ENCODE peak calls at places on chromosomes 16 and 17, in ten cellular contexts. Q, D, V, S, K, M, R, I, A and B are unnamed samples.

GRCh38 chr17:31060814-31061550 is 33.8 kb upstream of the NF1 start:
- DNase-seq in Q (no peak), D (no peak), V (no peak), S (no peak), K (no peak), M (no peak), R (no peak), I (no peak), A (no peak), B (no peak)

GRCh38 chr16:11101695-11102522 is 154.1 kb downstream of the SOCS1 start:
- DNase-seq in Q (no peak), D (peak), V (no peak), S (no peak), K (peak), M (no peak), R (peak), I (no peak), A (no peak), B (no peak)

GRCh38 chr16:79997257-79997656 is 396.7 kb upstream of the MAF start:
- DNase-seq in Q (no peak), D (peak), V (no peak), S (no peak), K (peak), M (peak), R (no peak), I (no peak), A (no peak), B (no peak)

GRCh38 chr17:29368161-29368560 is 22.0 kb upstream of the TAOK1 start:
- DNase-seq in Q (no peak), D (no peak), V (no peak), S (no peak), K (no peak), M (no peak), R (no peak), I (no peak), A (no peak), B (no peak)

GRCh38 chr16:85524630-85525463 is 88.3 kb upstream of the GSE1 start:
- DNase-seq in Q (peak), D (no peak), V (no peak), S (peak), K (peak), M (no peak), R (peak), I (no peak), A (peak), B (no peak)

GRCh38 chr16:27432600-27432957 is 30.6 kb downstream of the IL21R start:
- DNase-seq in Q (no peak), D (no peak), V (no peak), S (no peak), K (peak), M (peak), R (peak), I (no peak), A (peak), B (no peak)

GRCh38 chr16:69520800-69521602 is 44.8 kb upstream of the NFAT5 start:
- DNase-seq in Q (no peak), D (no peak), V (no peak), S (no peak), K (no peak), M (no peak), R (peak), I (no peak), A (peak), B (no peak)

GRCh38 chr16:50769-51591 is 2.4 kb downstream of the POLR3K start:
- DNase-seq in Q (no peak), D (no peak), V (no peak), S (no peak), K (no peak), M (no peak), R (no peak), I (no peak), A (peak), B (no peak)

DNA sequence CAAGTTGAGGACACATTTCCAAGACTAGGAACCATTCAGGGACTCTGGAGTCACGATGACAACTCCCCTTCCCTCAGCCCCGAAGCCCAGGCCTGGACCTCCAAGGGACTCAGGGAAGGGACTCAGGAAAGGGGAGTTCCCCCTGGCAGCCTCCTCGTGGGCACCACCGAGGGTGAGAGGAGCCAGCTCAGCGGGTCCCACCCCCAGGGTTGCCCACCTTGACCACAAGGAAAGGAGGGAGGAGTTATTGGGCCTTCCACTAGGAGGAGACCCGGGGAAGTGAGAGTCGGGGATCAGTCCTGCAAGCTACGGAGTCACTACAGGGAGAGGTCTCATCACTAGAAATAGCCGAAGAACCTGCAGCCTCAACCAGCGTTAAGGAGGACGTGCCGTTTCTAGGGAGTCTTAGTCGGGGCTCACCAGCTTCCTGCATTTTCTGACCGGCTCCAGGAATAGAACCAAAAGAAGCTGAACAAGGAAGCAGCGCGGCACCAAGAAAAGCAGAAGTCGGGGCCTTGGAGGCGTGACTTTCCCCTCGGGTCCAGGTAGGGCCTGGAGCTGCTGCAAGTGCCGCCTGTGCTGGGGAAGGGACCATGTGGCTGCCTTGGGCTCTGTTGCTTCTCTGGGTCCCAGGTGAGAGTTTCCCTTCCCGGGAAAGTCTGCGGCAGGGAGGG is at the start of gene CD300A:
- DNase-seq in Q (peak), D (no peak), V (no peak), S (peak), K (no peak), M (peak), R (no peak), I (no peak), A (no peak), B (peak)
- TF ChIP-seq CTCF in Q (no peak), D (no peak), V (no peak), S (no peak), K (no peak), M (no peak), R (no peak), I (no peak), A (no peak), B (no peak)

GRCh38 chr17:75864448-75864871 is 9.3 kb upstream of the WBP2 start:
- DNase-seq in Q (no peak), D (peak), V (no peak), S (peak), K (peak), M (peak), R (peak), I (no peak), A (no peak), B (peak)

GRCh38 chr17:75856062-75856681 is 1.0 kb upstream of the WBP2 start:
- DNase-seq in Q (no peak), D (peak), V (no peak), S (no peak), K (no peak), M (peak), R (no peak), I (no peak), A (no peak), B (no peak)

GRCh38 chr17:75861927-75862317 is 6.8 kb upstream of the WBP2 start:
- DNase-seq in Q (no peak), D (no peak), V (no peak), S (no peak), K (no peak), M (peak), R (no peak), I (no peak), A (no peak), B (no peak)
- TF ChIP-seq CTCF in Q (no peak), D (no peak), V (no peak), S (no peak), K (no peak), M (no peak), R (no peak), I (no peak), A (no peak), B (no peak)

GRCh38 chr16:1308036-1308976 is 1.1 kb upstream of the UBE2I start:
- DNase-seq in Q (no peak), D (no peak), V (no peak), S (no peak), K (peak), M (no peak), R (no peak), I (no peak), A (no peak), B (no peak)
- TF ChIP-seq CTCF in Q (no peak), D (no peak), V (no peak), S (no peak), K (no peak), M (no peak), R (no peak), I (no peak), A (no peak), B (no peak)

DNA sequence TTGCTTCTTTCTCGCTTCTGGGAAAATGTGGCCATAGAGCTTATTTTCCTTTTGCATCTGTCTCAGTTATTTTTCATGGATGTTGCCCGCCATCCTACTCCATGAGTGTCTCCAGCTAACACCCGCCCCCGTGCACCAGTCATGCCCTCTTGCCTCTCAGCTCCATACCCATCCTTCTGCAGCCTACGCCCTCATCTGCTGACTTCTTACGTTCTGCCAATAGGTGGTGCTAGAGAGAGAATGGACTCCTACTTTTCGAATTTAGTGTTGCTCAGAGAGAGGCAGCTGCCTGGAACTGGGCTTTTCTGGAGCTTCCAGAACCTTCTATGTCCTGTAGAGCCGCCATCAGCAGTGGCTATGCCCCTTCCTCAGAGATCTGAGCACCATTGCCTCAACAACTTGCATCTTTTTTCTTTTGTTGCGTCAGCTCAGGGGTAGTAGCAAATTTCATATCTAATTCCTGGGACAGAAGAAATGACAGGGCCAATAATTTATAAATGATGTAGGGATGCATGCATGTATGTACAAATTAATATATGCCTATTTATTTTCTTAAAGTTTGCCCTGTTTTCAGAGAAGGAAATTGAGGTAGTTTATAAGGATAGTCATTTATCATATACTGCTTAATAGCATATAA is 119.7 kb upstream of the MYOCD start:
- DNase-seq in Q (no peak), D (peak), V (no peak), S (no peak), K (peak), M (peak), R (peak), I (no peak), A (no peak), B (no peak)
- TF ChIP-seq CTCF in Q (peak), D (peak), V (no peak), S (peak), K (peak), M (peak), R (peak), I (peak), A (peak), B (peak)

GRCh38 chr17:83076930-83077329 is 2.5 kb upstream of the METRNL start:
- DNase-seq in Q (no peak), D (no peak), V (no peak), S (no peak), K (no peak), M (no peak), R (no peak), I (no peak), A (no peak), B (no peak)
- TF ChIP-seq CTCF in Q (no peak), D (peak), V (no peak), S (peak), K (peak), M (no peak), R (peak), I (no peak), A (no peak), B (peak)